ENCODE peak calls at places on chromosomes 5 and 9, in nine cellular contexts. S is AG09319, C is EL, H is COR-L47, B is NCI-H1436 treated with DMSO at 0.1 percent for 48 hours, O is NCI-H2081 treated with DMSO at 0.1 percent for 48 hours, N is amniotic epithelial cell, W is HT1080, X is ascending aorta. U is an unnamed sample.

GRCh38 chr5:150062523-150062922 is 23.8 kb downstream of the CSF1R start:
- DNase-seq in S (no peak), C (no peak), H (no peak), B (no peak), O (no peak), N (no peak), W (no peak), X (no peak), U (no peak)

GRCh38 chr5:142296914-142297417 is 27.9 kb downstream of the SPRY4 start:
- DNase-seq in S (peak; percentile 54), C (peak; percentile 77), H (no peak), B (no peak), O (no peak), N (peak; percentile 63), W (peak; percentile 86), X (no peak), U (no peak)

GRCh38 chr5:145632701-145633100 is 202.4 kb downstream of the PRELID2 start:
- DNase-seq in S (no peak), C (no peak), H (no peak), B (no peak), O (no peak), N (no peak), W (no peak), X (no peak), U (no peak)

GRCh38 chr5:172768098-172768572 is 2.9 kb downstream of the DUSP1 start:
- DNase-seq in S (no peak), C (no peak), H (no peak), B (no peak), O (no peak), N (no peak), W (no peak), X (no peak), U (no peak)

GRCh38 chr5:169065400-169065799 is 235.5 kb downstream of the SLIT3 start:
- DNase-seq in S (no peak), C (peak; percentile 32), H (no peak), B (no peak), O (no peak), N (no peak), W (peak; percentile 27), X (no peak), U (no peak)

GRCh38 chr9:92170848-92171247 is 55.6 kb upstream of the SPTLC1 start:
- DNase-seq in S (no peak), C (no peak), H (peak; percentile 18), B (no peak), O (no peak), N (no peak), W (no peak), X (no peak), U (no peak)

GRCh38 chr5:54581831-54582548 is 64.4 kb downstream of the SNX18 start:
- DNase-seq in S (peak; percentile 19), C (no peak), H (no peak), B (no peak), O (no peak), N (peak; percentile 17), W (no peak), X (no peak), U (no peak)

GRCh38 chr5:103397996-103398581 is 139.5 kb downstream of the MACIR start:
- DNase-seq in S (no peak), C (peak; percentile 83), H (no peak), B (no peak), O (no peak), N (no peak), W (no peak), X (no peak), U (no peak)

GRCh38 chr5:33049845-33050244 is 338.7 kb downstream of the NPR3 start:
- DNase-seq in S (no peak), C (peak; percentile 95), H (no peak), B (no peak), O (no peak), N (peak; percentile 85), W (peak; percentile 96), X (peak; percentile 66), U (no peak)

GRCh38 chr5:131264453-131265200 is 774 bp downstream of the CDC42SE2 start:
- DNase-seq in S (no peak), C (peak; percentile 40), H (peak; percentile 44), B (no peak), O (no peak), N (no peak), W (peak; percentile 15), X (no peak), U (peak; percentile 13)

GRCh38 chr9:134504106-134504385 is 137.6 kb upstream of the COL5A1 start:
- DNase-seq in S (no peak), C (no peak), H (no peak), B (no peak), O (no peak), N (no peak), W (no peak), X (no peak), U (no peak)

GRCh38 chr5:100900142-100900795 is 2.8 kb downstream of the ST8SIA4 start:
- DNase-seq in S (no peak), C (no peak), H (peak; percentile 59), B (peak; percentile 22), O (no peak), N (peak; percentile 5), W (no peak), X (peak; percentile 14), U (peak; percentile 63)